ENCODE peak calls at places on chromosomes 13 and 19, in five cellular contexts. One of them, this sample, is unnamed.
A peak's percentile ranks its signal among the peaks of the same experiment; 100 is the strongest.

GRCh38 chr19:2083174-2083854 is 12.8 kb downstream of the MOB3A start:
- DNase-seq in psoas muscle: peak; percentile 58
- DNase-seq in stimulated activated CD4-positive, alpha-beta T cell treated with anti-CD3 and anti-CD28 coated beads, Interleukin-15, amount 100 ng/mL, for 1 hour: peak; percentile 42
- DNase-seq in activated naive CD8-positive, alpha-beta T cell treated with anti-CD3 and anti-CD28 coated beads for 36 hours: peak; percentile 65
- DNase-seq in iris pigment epithelial cell: no peak
- DNase-seq in this sample: peak; percentile 46

GRCh38 chr13:25406377-25406776 is 34.6 kb downstream of the ATP8A2 start:
- DNase-seq in psoas muscle: no peak
- DNase-seq in stimulated activated CD4-positive, alpha-beta T cell treated with anti-CD3 and anti-CD28 coated beads, Interleukin-15, amount 100 ng/mL, for 1 hour: no peak
- DNase-seq in activated naive CD8-positive, alpha-beta T cell treated with anti-CD3 and anti-CD28 coated beads for 36 hours: no peak
- DNase-seq in iris pigment epithelial cell: no peak
- DNase-seq in this sample: no peak

GRCh38 chr19:54439174-54439851 is 9.7 kb upstream of the LENG8 start:
- DNase-seq in psoas muscle: no peak
- DNase-seq in stimulated activated CD4-positive, alpha-beta T cell treated with anti-CD3 and anti-CD28 coated beads, Interleukin-15, amount 100 ng/mL, for 1 hour: no peak
- DNase-seq in activated naive CD8-positive, alpha-beta T cell treated with anti-CD3 and anti-CD28 coated beads for 36 hours: peak; percentile 47
- DNase-seq in iris pigment epithelial cell: peak; percentile 60
- DNase-seq in this sample: no peak

GRCh38 chr19:16168465-16169081 is 4.8 kb downstream of the CIB3 start:
- DNase-seq in psoas muscle: no peak
- DNase-seq in stimulated activated CD4-positive, alpha-beta T cell treated with anti-CD3 and anti-CD28 coated beads, Interleukin-15, amount 100 ng/mL, for 1 hour: no peak
- DNase-seq in activated naive CD8-positive, alpha-beta T cell treated with anti-CD3 and anti-CD28 coated beads for 36 hours: no peak
- DNase-seq in iris pigment epithelial cell: peak; percentile 79
- DNase-seq in this sample: no peak

GRCh38 chr13:51797664-51798488 is 6.1 kb downstream of the DHRS12 start:
- DNase-seq in psoas muscle: no peak
- DNase-seq in stimulated activated CD4-positive, alpha-beta T cell treated with anti-CD3 and anti-CD28 coated beads, Interleukin-15, amount 100 ng/mL, for 1 hour: no peak
- DNase-seq in activated naive CD8-positive, alpha-beta T cell treated with anti-CD3 and anti-CD28 coated beads for 36 hours: peak; percentile 56
- DNase-seq in iris pigment epithelial cell: peak; percentile 63
- DNase-seq in this sample: peak; percentile 40

GRCh38 chr13:41960195-41960699 is 662 bp downstream of the VWA8 start:
- DNase-seq in psoas muscle: no peak
- DNase-seq in stimulated activated CD4-positive, alpha-beta T cell treated with anti-CD3 and anti-CD28 coated beads, Interleukin-15, amount 100 ng/mL, for 1 hour: no peak
- DNase-seq in activated naive CD8-positive, alpha-beta T cell treated with anti-CD3 and anti-CD28 coated beads for 36 hours: no peak
- DNase-seq in iris pigment epithelial cell: peak; percentile 34
- DNase-seq in this sample: no peak

GRCh38 chr13:30881931-30882899 is 23.9 kb upstream of the MEDAG start:
- DNase-seq in psoas muscle: no peak
- DNase-seq in stimulated activated CD4-positive, alpha-beta T cell treated with anti-CD3 and anti-CD28 coated beads, Interleukin-15, amount 100 ng/mL, for 1 hour: no peak
- DNase-seq in activated naive CD8-positive, alpha-beta T cell treated with anti-CD3 and anti-CD28 coated beads for 36 hours: no peak
- DNase-seq in iris pigment epithelial cell: no peak
- DNase-seq in this sample: no peak

GRCh38 chr19:45667620-45668341 is at the start of gene GIPR:
- DNase-seq in psoas muscle: no peak
- DNase-seq in stimulated activated CD4-positive, alpha-beta T cell treated with anti-CD3 and anti-CD28 coated beads, Interleukin-15, amount 100 ng/mL, for 1 hour: peak; percentile 39
- DNase-seq in activated naive CD8-positive, alpha-beta T cell treated with anti-CD3 and anti-CD28 coated beads for 36 hours: peak; percentile 68
- DNase-seq in iris pigment epithelial cell: no peak
- DNase-seq in this sample: peak; percentile 46

GRCh38 chr19:32339988-32340874 is 5.2 kb upstream of the ZNF507 start:
- DNase-seq in psoas muscle: peak; percentile 68
- DNase-seq in stimulated activated CD4-positive, alpha-beta T cell treated with anti-CD3 and anti-CD28 coated beads, Interleukin-15, amount 100 ng/mL, for 1 hour: peak; percentile 22
- DNase-seq in activated naive CD8-positive, alpha-beta T cell treated with anti-CD3 and anti-CD28 coated beads for 36 hours: peak; percentile 37
- DNase-seq in iris pigment epithelial cell: peak; percentile 38
- DNase-seq in this sample: peak; percentile 6

GRCh38 chr13:52158629-52159158 is 703 bp downstream of the NEK3 start:
- DNase-seq in psoas muscle: peak; percentile 52
- DNase-seq in stimulated activated CD4-positive, alpha-beta T cell treated with anti-CD3 and anti-CD28 coated beads, Interleukin-15, amount 100 ng/mL, for 1 hour: no peak
- DNase-seq in activated naive CD8-positive, alpha-beta T cell treated with anti-CD3 and anti-CD28 coated beads for 36 hours: no peak
- DNase-seq in iris pigment epithelial cell: peak; percentile 46
- DNase-seq in this sample: no peak

GRCh38 chr13:42063105-42063504 is 14.7 kb downstream of the DGKH start:
- DNase-seq in psoas muscle: no peak
- DNase-seq in stimulated activated CD4-positive, alpha-beta T cell treated with anti-CD3 and anti-CD28 coated beads, Interleukin-15, amount 100 ng/mL, for 1 hour: no peak
- DNase-seq in activated naive CD8-positive, alpha-beta T cell treated with anti-CD3 and anti-CD28 coated beads for 36 hours: no peak
- DNase-seq in iris pigment epithelial cell: no peak
- DNase-seq in this sample: no peak

GRCh38 chr13:112374271-112374670 is 1.9 kb upstream of the SPACA7 start:
- DNase-seq in psoas muscle: no peak
- DNase-seq in stimulated activated CD4-positive, alpha-beta T cell treated with anti-CD3 and anti-CD28 coated beads, Interleukin-15, amount 100 ng/mL, for 1 hour: no peak
- DNase-seq in activated naive CD8-positive, alpha-beta T cell treated with anti-CD3 and anti-CD28 coated beads for 36 hours: no peak
- DNase-seq in iris pigment epithelial cell: no peak
- DNase-seq in this sample: no peak

GRCh38 chr19:49512970-49513745 is 697 bp downstream of the FCGRT start:
- DNase-seq in psoas muscle: peak; percentile 81
- DNase-seq in stimulated activated CD4-positive, alpha-beta T cell treated with anti-CD3 and anti-CD28 coated beads, Interleukin-15, amount 100 ng/mL, for 1 hour: no peak
- DNase-seq in activated naive CD8-positive, alpha-beta T cell treated with anti-CD3 and anti-CD28 coated beads for 36 hours: no peak
- DNase-seq in iris pigment epithelial cell: no peak
- DNase-seq in this sample: no peak

GRCh38 chr19:38433268-38433733 is at the start of gene RYR1:
- DNase-seq in psoas muscle: peak; percentile 96
- DNase-seq in stimulated activated CD4-positive, alpha-beta T cell treated with anti-CD3 and anti-CD28 coated beads, Interleukin-15, amount 100 ng/mL, for 1 hour: peak; percentile 35
- DNase-seq in activated naive CD8-positive, alpha-beta T cell treated with anti-CD3 and anti-CD28 coated beads for 36 hours: peak; percentile 50
- DNase-seq in iris pigment epithelial cell: peak; percentile 33
- DNase-seq in this sample: peak; percentile 31

GRCh38 chr13:47239025-47239424 is 342.2 kb upstream of the HTR2A start:
- DNase-seq in psoas muscle: no peak
- DNase-seq in stimulated activated CD4-positive, alpha-beta T cell treated with anti-CD3 and anti-CD28 coated beads, Interleukin-15, amount 100 ng/mL, for 1 hour: no peak
- DNase-seq in activated naive CD8-positive, alpha-beta T cell treated with anti-CD3 and anti-CD28 coated beads for 36 hours: no peak
- DNase-seq in iris pigment epithelial cell: no peak
- DNase-seq in this sample: no peak

GRCh38 chr13:44389003-44389666 is 15.5 kb downstream of the SERP2 start:
- DNase-seq in psoas muscle: no peak
- DNase-seq in stimulated activated CD4-positive, alpha-beta T cell treated with anti-CD3 and anti-CD28 coated beads, Interleukin-15, amount 100 ng/mL, for 1 hour: no peak
- DNase-seq in activated naive CD8-positive, alpha-beta T cell treated with anti-CD3 and anti-CD28 coated beads for 36 hours: no peak
- DNase-seq in iris pigment epithelial cell: no peak
- DNase-seq in this sample: no peak

GRCh38 chr19:40717880-40718773 is 1.2 kb downstream of the ITPKC start:
- DNase-seq in psoas muscle: no peak
- DNase-seq in stimulated activated CD4-positive, alpha-beta T cell treated with anti-CD3 and anti-CD28 coated beads, Interleukin-15, amount 100 ng/mL, for 1 hour: no peak
- DNase-seq in activated naive CD8-positive, alpha-beta T cell treated with anti-CD3 and anti-CD28 coated beads for 36 hours: peak; percentile 3
- DNase-seq in iris pigment epithelial cell: peak; percentile 31
- DNase-seq in this sample: no peak

GRCh38 chr19:56393119-56394012 is at the start of gene ZNF582:
- DNase-seq in psoas muscle: peak; percentile 96
- DNase-seq in stimulated activated CD4-positive, alpha-beta T cell treated with anti-CD3 and anti-CD28 coated beads, Interleukin-15, amount 100 ng/mL, for 1 hour: peak; percentile 79
- DNase-seq in activated naive CD8-positive, alpha-beta T cell treated with anti-CD3 and anti-CD28 coated beads for 36 hours: peak; percentile 93
- DNase-seq in iris pigment epithelial cell: peak; percentile 98
- DNase-seq in this sample: peak; percentile 84

GRCh38 chr13:112894423-112894672 is 74.7 kb upstream of the MCF2L start:
- DNase-seq in psoas muscle: peak; percentile 46
- DNase-seq in stimulated activated CD4-positive, alpha-beta T cell treated with anti-CD3 and anti-CD28 coated beads, Interleukin-15, amount 100 ng/mL, for 1 hour: no peak
- DNase-seq in activated naive CD8-positive, alpha-beta T cell treated with anti-CD3 and anti-CD28 coated beads for 36 hours: no peak
- DNase-seq in iris pigment epithelial cell: no peak
- DNase-seq in this sample: no peak

GRCh38 chr19:2327773-2328400 is 499 bp downstream of the LSM7 start:
- DNase-seq in psoas muscle: no peak
- DNase-seq in stimulated activated CD4-positive, alpha-beta T cell treated with anti-CD3 and anti-CD28 coated beads, Interleukin-15, amount 100 ng/mL, for 1 hour: no peak
- DNase-seq in activated naive CD8-positive, alpha-beta T cell treated with anti-CD3 and anti-CD28 coated beads for 36 hours: peak; percentile 76
- DNase-seq in iris pigment epithelial cell: peak; percentile 96
- DNase-seq in this sample: peak; percentile 33

GRCh38 chr19:6048808-6049405 is 61.4 kb downstream of the RFX2 start:
- DNase-seq in psoas muscle: peak; percentile 84
- DNase-seq in stimulated activated CD4-positive, alpha-beta T cell treated with anti-CD3 and anti-CD28 coated beads, Interleukin-15, amount 100 ng/mL, for 1 hour: peak; percentile 58
- DNase-seq in activated naive CD8-positive, alpha-beta T cell treated with anti-CD3 and anti-CD28 coated beads for 36 hours: peak; percentile 74
- DNase-seq in iris pigment epithelial cell: peak; percentile 56
- DNase-seq in this sample: peak; percentile 64

GRCh38 chr13:40469581-40470282 is 196.7 kb downstream of the FOXO1 start:
- DNase-seq in psoas muscle: no peak
- DNase-seq in stimulated activated CD4-positive, alpha-beta T cell treated with anti-CD3 and anti-CD28 coated beads, Interleukin-15, amount 100 ng/mL, for 1 hour: no peak
- DNase-seq in activated naive CD8-positive, alpha-beta T cell treated with anti-CD3 and anti-CD28 coated beads for 36 hours: no peak
- DNase-seq in iris pigment epithelial cell: no peak
- DNase-seq in this sample: no peak